ENCODE peak calls at places on chromosomes 16 and 17, in nine cellular contexts. R, I, O, C, X, D, G, S and P are unnamed samples.

GRCh38 chr17:62746941-62747340 is 61.2 kb downstream of the MARCHF10 start:
- DNase-seq in I (no peak), S (no peak), X (no peak), C (no peak), R (no peak), D (no peak), G (no peak), O (no peak), P (no peak)

GRCh38 chr16:13039526-13039925 is 138.1 kb downstream of the SHISA9 start:
- DNase-seq in X (no peak), I (no peak), O (no peak), C (no peak), D (no peak), R (no peak), S (no peak), G (no peak), P (no peak)

GRCh38 chr17:3974138-3974687 is 10.0 kb upstream of the ATP2A3 start:
- DNase-seq in D (no peak), X (no peak), C (no peak), S (no peak), R (no peak), I (no peak), G (peak), O (no peak), P (peak)

GRCh38 chr16:51839697-51840462 is 688.8 kb upstream of the SALL1 start:
- DNase-seq in R (no peak), O (no peak), D (no peak), I (no peak), X (no peak), C (no peak), S (no peak), G (no peak), P (no peak)

GRCh38 chr16:81696136-81696958 is 82.7 kb upstream of the PLCG2 start:
- DNase-seq in C (no peak), G (no peak), S (no peak), O (no peak), D (no peak), I (no peak), X (no peak), R (no peak), P (no peak)

GRCh38 chr16:84009282-84009681 is 33.3 kb downstream of the SLC38A8 start:
- DNase-seq in O (no peak), S (no peak), I (no peak), C (no peak), G (no peak), R (no peak), X (no peak), D (no peak), P (no peak)

GRCh38 chr16:25187491-25187795 is 29.3 kb upstream of the AQP8 start:
- DNase-seq in I (no peak), S (no peak), C (no peak), D (no peak), R (no peak), G (no peak), X (no peak), O (no peak), P (no peak)

GRCh38 chr16:80723091-80723490 is 81.3 kb downstream of the CDYL2 start:
- DNase-seq in R (no peak), C (no peak), X (no peak), D (no peak), I (no peak), S (no peak), O (no peak), G (no peak), P (peak)

GRCh38 chr16:82995927-82996441 is 369.2 kb downstream of the CDH13 start:
- DNase-seq in X (no peak), S (no peak), O (no peak), C (peak), G (no peak), D (no peak), R (no peak), I (no peak), P (no peak)

GRCh38 chr17:80389011-80389995 is 25.7 kb upstream of the ENDOV start:
- DNase-seq in C (no peak), G (no peak), X (no peak), D (no peak), I (no peak), O (no peak), S (no peak), R (no peak), P (no peak)

GRCh38 chr17:72121164-72122001 is 563 bp downstream of the SOX9 start:
- DNase-seq in G (no peak), D (peak), X (peak), O (no peak), C (peak), R (no peak), S (peak), I (peak), P (peak)

GRCh38 chr17:61555127-61555531 is 35.9 kb downstream of the NACA2 start:
- DNase-seq in C (no peak), D (no peak), O (no peak), G (no peak), R (no peak), S (no peak), I (no peak), X (no peak), P (no peak)

GRCh38 chr17:7139400-7139799 is 24.8 kb upstream of the ASGR2 start:
- DNase-seq in S (no peak), R (no peak), X (no peak), G (no peak), D (no peak), C (peak), I (no peak), O (no peak), P (no peak)

GRCh38 chr16:68235882-68236803 is at the start of gene ESRP2:
- DNase-seq in I (peak), C (peak), X (peak), R (no peak), D (peak), O (no peak), S (peak), G (no peak), P (peak)

GRCh38 chr16:17011712-17012111 is 459.0 kb downstream of the XYLT1 start:
- DNase-seq in X (no peak), I (no peak), G (no peak), O (no peak), S (no peak), R (no peak), D (no peak), C (no peak), P (no peak)

GRCh38 chr16:67926181-67926742 is 5.4 kb downstream of the CTRL start:
- DNase-seq in G (no peak), I (no peak), R (no peak), O (no peak), D (no peak), S (no peak), C (no peak), X (no peak), P (peak)

GRCh38 chr17:50931003-50931878 is 65.1 kb upstream of the TOB1 start:
- DNase-seq in S (peak), R (peak), C (peak), X (peak), D (peak), I (peak), O (peak), G (peak), P (peak)

GRCh38 chr16:73504591-73504990 is 456.7 kb upstream of the ZFHX3 start:
- DNase-seq in I (no peak), O (no peak), R (no peak), C (no peak), D (no peak), G (no peak), S (no peak), X (no peak), P (no peak)

GRCh38 chr16:61042736-61043135 is 993.5 kb downstream of the CDH8 start:
- DNase-seq in G (no peak), O (no peak), S (no peak), I (no peak), X (peak), C (no peak), R (no peak), D (no peak), P (peak)

GRCh38 chr17:57009737-57010445 is 32.0 kb downstream of the SCPEP1 start:
- DNase-seq in R (peak), G (no peak), O (peak), C (peak), I (no peak), S (peak), X (peak), D (no peak), P (peak)

GRCh38 chr17:61054430-61054829 is 345.2 kb upstream of the TBX2 start:
- DNase-seq in R (no peak), G (no peak), C (no peak), D (no peak), I (no peak), S (no peak), O (no peak), X (no peak), P (no peak)

GRCh38 chr17:8803531-8804416 is 4.6 kb upstream of the MFSD6L start:
- DNase-seq in O (no peak), D (no peak), C (no peak), S (no peak), I (no peak), X (no peak), R (no peak), G (no peak), P (peak)

GRCh38 chr17:56471661-56472060 is 121.8 kb upstream of the NOG start:
- DNase-seq in C (no peak), I (no peak), S (no peak), G (no peak), X (no peak), D (no peak), R (no peak), O (no peak), P (no peak)

GRCh38 chr17:57527437-57528083 is 217.5 kb downstream of the CCDC182 start:
- DNase-seq in X (peak), I (no peak), G (no peak), O (no peak), R (no peak), D (no peak), C (no peak), S (peak), P (no peak)

GRCh38 chr17:82281502-82282238 is 8.2 kb upstream of the CSNK1D start:
- DNase-seq in G (no peak), O (peak), X (no peak), R (no peak), I (peak), S (no peak), C (peak), D (peak), P (no peak)

GRCh38 chr16:23858496-23859062 is 22.8 kb downstream of the PRKCB start:
- DNase-seq in C (no peak), S (no peak), X (no peak), O (no peak), R (no peak), D (no peak), G (peak), I (no peak), P (no peak)

GRCh38 chr16:4384497-4384896 is 12.8 kb downstream of the VASN start:
- DNase-seq in X (no peak), G (no peak), R (no peak), O (no peak), I (no peak), D (no peak), C (no peak), S (no peak), P (no peak)

GRCh38 chr17:7405882-7406825 is 1.5 kb upstream of the NLGN2 start:
- DNase-seq in I (no peak), S (no peak), G (no peak), C (no peak), D (no peak), R (no peak), X (peak), O (no peak), P (peak)

GRCh38 chr16:69190598-69190997 is 3.6 kb downstream of the SNTB2 start:
- DNase-seq in C (no peak), I (no peak), G (peak), S (no peak), R (no peak), X (no peak), O (no peak), D (no peak), P (no peak)

GRCh38 chr17:30361766-30362279 is 16.9 kb upstream of the CPD start:
- DNase-seq in O (no peak), X (no peak), G (no peak), S (no peak), I (no peak), D (no peak), C (no peak), R (no peak), P (no peak)

GRCh38 chr16:57594531-57595031 is 33.8 kb upstream of the ADGRG1 start:
- DNase-seq in I (no peak), O (no peak), G (no peak), X (no peak), C (no peak), D (peak), R (no peak), S (no peak), P (no peak)

GRCh38 chr16:69775535-69775934 is 13.4 kb downstream of the WWP2 start:
- DNase-seq in R (no peak), S (no peak), X (no peak), G (no peak), I (no peak), D (no peak), O (no peak), C (no peak), P (no peak)

GRCh38 chr16:12157510-12158093 is 181.1 kb downstream of the SNX29 start:
- DNase-seq in I (peak), R (no peak), C (no peak), O (no peak), D (no peak), X (no peak), G (no peak), S (no peak), P (no peak)